ENCODE peak calls at places on chromosomes 12 and 14, in nine cellular contexts. G, A, L, V, W, Z, D, H and Q are unnamed samples.

GRCh38 chr14:53842938-53843337 is 113.7 kb downstream of the BMP4 start:
- DNase-seq in G (peak; percentile 51), A (peak; percentile 45), L (no peak), V (no peak), W (no peak), Z (no peak), D (no peak), H (no peak), Q (no peak)

GRCh38 chr12:25977047-25977446 is 18.6 kb downstream of the RASSF8 start:
- DNase-seq in G (no peak), A (peak; percentile 86), L (peak; percentile 93), V (no peak), W (no peak), Z (no peak), D (peak; percentile 75), H (no peak), Q (no peak)

GRCh38 chr14:77026166-77026929 is 2.2 kb downstream of the IRF2BPL start:
- DNase-seq in G (peak; percentile 52), A (no peak), L (no peak), V (peak; percentile 55), W (peak; percentile 65), Z (no peak), D (peak; percentile 39), H (no peak), Q (no peak)

GRCh38 chr12:104805186-104805585 is 152.9 kb downstream of the SLC41A2 start:
- DNase-seq in G (no peak), A (peak; percentile 70), L (peak; percentile 70), V (no peak), W (no peak), Z (no peak), D (no peak), H (no peak), Q (no peak)

GRCh38 chr14:39365354-39365753 is 66.9 kb downstream of the FBXO33 start:
- DNase-seq in G (no peak), A (no peak), L (no peak), V (no peak), W (no peak), Z (no peak), D (no peak), H (no peak), Q (no peak)

GRCh38 chr14:100688598-100689499 is 37.8 kb upstream of the DLK1 start:
- DNase-seq in G (peak; percentile 60), A (peak; percentile 30), L (peak; percentile 76), V (no peak), W (no peak), Z (no peak), D (no peak), H (no peak), Q (no peak)

GRCh38 chr12:107545737-107546363 is 139.7 kb upstream of the PWP1 start:
- DNase-seq in G (no peak), A (no peak), L (peak; percentile 85), V (no peak), W (no peak), Z (no peak), D (no peak), H (no peak), Q (no peak)

GRCh38 chr12:5580911-5581488 is 149.1 kb downstream of the NTF3 start:
- DNase-seq in G (no peak), A (no peak), L (no peak), V (no peak), W (no peak), Z (no peak), D (no peak), H (no peak), Q (no peak)

GRCh38 chr14:61103541-61104339 is 122.7 kb downstream of the SLC38A6 start:
- DNase-seq in G (peak; percentile 91), A (peak; percentile 87), L (peak; percentile 98), V (peak; percentile 28), W (no peak), Z (no peak), D (peak; percentile 60), H (no peak), Q (no peak)

GRCh38 chr12:107242189-107242588 is 148.8 kb upstream of the CRY1 start:
- DNase-seq in G (no peak), A (no peak), L (no peak), V (no peak), W (no peak), Z (no peak), D (no peak), H (no peak), Q (no peak)

GRCh38 chr14:65255583-65256443 is 153.5 kb upstream of the MAX start:
- DNase-seq in G (peak; percentile 16), A (no peak), L (no peak), V (peak; percentile 40), W (peak; percentile 85), Z (no peak), D (no peak), H (no peak), Q (no peak)

GRCh38 chr14:53943751-53944083 is 12.9 kb downstream of the BMP4 start:
- DNase-seq in G (peak; percentile 39), A (no peak), L (no peak), V (no peak), W (no peak), Z (no peak), D (no peak), H (no peak), Q (no peak)

GRCh38 chr12:75414671-75415070 is 23.8 kb downstream of the GLIPR1L2 start:
- DNase-seq in G (no peak), A (no peak), L (no peak), V (no peak), W (no peak), Z (no peak), D (no peak), H (no peak), Q (no peak)

GRCh38 chr12:53049582-53050318 is at the start of gene TNS2:
- DNase-seq in G (peak; percentile 81), A (peak; percentile 38), L (peak; percentile 74), V (peak; percentile 72), W (peak; percentile 74), Z (no peak), D (peak; percentile 81), H (no peak), Q (peak; percentile 85)

GRCh38 chr12:128314611-128315010 is 47.6 kb downstream of the TMEM132C start:
- DNase-seq in G (no peak), A (no peak), L (no peak), V (no peak), W (no peak), Z (no peak), D (no peak), H (no peak), Q (no peak)

GRCh38 chr12:110741795-110742717 is 635 bp downstream of the PPP1CC start:
- DNase-seq in G (peak; percentile 34), A (no peak), L (peak; percentile 55), V (peak; percentile 22), W (no peak), Z (no peak), D (no peak), H (no peak), Q (peak; percentile 69)

GRCh38 chr12:131438874-131439273 is 272.0 kb upstream of the SFSWAP start:
- DNase-seq in G (no peak), A (no peak), L (no peak), V (no peak), W (no peak), Z (no peak), D (no peak), H (no peak), Q (no peak)

GRCh38 chr14:30655124-30655523 is 33.0 kb downstream of the SCFD1 start:
- DNase-seq in G (no peak), A (no peak), L (peak; percentile 38), V (no peak), W (no peak), Z (no peak), D (no peak), H (no peak), Q (no peak)